ENCODE peak calls at places on chromosomes 16 and 17, in eight cellular contexts. N is germinal center; K is body of pancreas; D is Right ventricle myocardium superior; U is stimulated activated CD4-positive, alpha-beta T cell treated with anti-CD3 and anti-CD28 coated beads, Interleukin-2, amount 100 ng/mL, for 48 hours; V is GM19239; B is AG09319; Y is naive thymus-derived CD4-positive, alpha-beta T cell. W is an unnamed sample.

GRCh38 chr16:908526-909155 is 62.1 kb downstream of the LMF1 start:
- DNase-seq in B (no peak), N (no peak), U (no peak), Y (no peak), V (no peak), D (peak), K (no peak), W (no peak)

GRCh38 chr17:58412910-58413630 is 4.3 kb downstream of the RNF43 start:
- DNase-seq in N (no peak), Y (no peak), D (no peak), U (no peak), K (no peak), B (no peak), V (no peak), W (no peak)

GRCh38 chr16:49510676-49511305 is 137.2 kb downstream of the C16orf78 start:
- DNase-seq in K (no peak), N (no peak), V (no peak), Y (no peak), U (no peak), D (no peak), B (no peak), W (no peak)

GRCh38 chr17:64032081-64032480 is 11.6 kb upstream of the ICAM2 start:
- DNase-seq in U (no peak), V (no peak), B (no peak), D (no peak), N (no peak), K (no peak), Y (no peak), W (no peak)

GRCh38 chr16:14455577-14455976 is 174.5 kb downstream of the PARN start:
- DNase-seq in B (no peak), N (no peak), V (no peak), K (no peak), U (no peak), Y (no peak), D (no peak), W (peak)

GRCh38 chr16:24544640-24545039 is 5.3 kb downstream of the RBBP6 start:
- DNase-seq in K (no peak), N (no peak), D (no peak), V (no peak), B (no peak), U (no peak), Y (no peak), W (no peak)

GRCh38 chr16:2428051-2428786 is 1.0 kb upstream of the CCNF start:
- DNase-seq in K (peak), N (peak), V (peak), B (no peak), Y (no peak), U (no peak), D (peak), W (no peak)

GRCh38 chr16:84999200-84999599 is 12.1 kb downstream of the ZDHHC7 start:
- DNase-seq in U (no peak), B (no peak), D (no peak), K (no peak), Y (no peak), V (no peak), N (no peak), W (no peak)

GRCh38 chr16:50708373-50709060 is 15.1 kb downstream of the NOD2 start:
- DNase-seq in V (no peak), K (no peak), B (no peak), N (no peak), Y (no peak), U (peak), D (no peak), W (no peak)

GRCh38 chr16:59440502-59440901 is 706.4 kb upstream of the GOT2 start:
- DNase-seq in N (no peak), K (no peak), U (no peak), Y (no peak), V (no peak), B (no peak), D (no peak), W (no peak)

GRCh38 chr17:49908782-49909714 is 59.9 kb upstream of the DLX4 start:
- DNase-seq in B (no peak), D (no peak), Y (no peak), K (no peak), V (no peak), N (no peak), U (no peak), W (no peak)

GRCh38 chr16:20042848-20043247 is 30.8 kb downstream of the GPR139 start:
- DNase-seq in V (no peak), K (no peak), U (no peak), N (no peak), B (no peak), Y (no peak), D (no peak), W (no peak)

GRCh38 chr16:1991135-1991551 is 1.4 kb downstream of the SYNGR3 start:
- DNase-seq in N (peak), B (no peak), V (peak), Y (no peak), U (no peak), D (no peak), K (no peak), W (no peak)

GRCh38 chr17:7837375-7838290 is 3.6 kb downstream of the KDM6B start:
- DNase-seq in N (no peak), Y (no peak), B (no peak), V (no peak), K (no peak), U (no peak), D (no peak), W (no peak)

GRCh38 chr17:27547301-27547683 is 83.7 kb upstream of the LGALS9 start:
- DNase-seq in B (no peak), V (no peak), N (no peak), Y (no peak), D (no peak), U (no peak), K (no peak), W (no peak)

GRCh38 chr16:23061669-23062068 is 87.6 kb downstream of the USP31 start:
- DNase-seq in U (no peak), V (no peak), D (no peak), K (no peak), Y (no peak), N (no peak), B (no peak), W (no peak)

GRCh38 chr16:50499254-50499653 is 48.9 kb upstream of the NKD1 start:
- DNase-seq in V (no peak), B (no peak), Y (no peak), K (no peak), U (no peak), D (no peak), N (no peak), W (no peak)

GRCh38 chr17:77772461-77772897 is 186.0 kb upstream of the TNRC6C start:
- DNase-seq in V (peak), B (no peak), U (peak), K (peak), Y (peak), N (peak), D (peak), W (no peak)

GRCh38 chr16:2904922-2905240 is 6.8 kb upstream of the FLYWCH1 start:
- DNase-seq in V (no peak), K (peak), U (no peak), D (peak), Y (no peak), B (no peak), N (no peak), W (no peak)

GRCh38 chr17:74097461-74098131 is 105.9 kb upstream of the RPL38 start:
- DNase-seq in U (no peak), B (no peak), V (no peak), N (no peak), K (no peak), D (no peak), Y (no peak), W (no peak)

GRCh38 chr17:3603119-3603869 is 5.9 kb downstream of the TRPV1 start:
- DNase-seq in D (no peak), K (no peak), V (no peak), Y (no peak), N (no peak), U (no peak), B (peak), W (peak)

GRCh38 chr16:49528035-49528434 is 154.4 kb downstream of the C16orf78 start:
- DNase-seq in B (no peak), D (no peak), K (no peak), Y (peak), V (no peak), N (no peak), U (no peak), W (no peak)

GRCh38 chr16:67248401-67249177 is at the start of gene SLC9A5:
- DNase-seq in D (peak), N (peak), V (no peak), B (no peak), K (no peak), U (peak), Y (peak), W (no peak)

GRCh38 chr17:37168731-37169353 is 206.9 kb upstream of the C17orf78 start:
- DNase-seq in B (no peak), Y (no peak), N (no peak), K (no peak), U (no peak), V (no peak), D (no peak), W (no peak)

GRCh38 chr17:41784207-41784744 is 2.2 kb downstream of the JUP start:
- DNase-seq in U (no peak), D (peak), Y (no peak), N (no peak), V (no peak), K (peak), B (no peak), W (no peak)